ENCODE peak calls at places on chromosomes 2 and 18, in four cellular contexts. R, K, L and F are unnamed samples.

GRCh38 chr2:176140520-176141317 is 10.6 kb upstream of the HOXD4 start:
- DNase-seq in L (peak; percentile 62), K (no peak), R (peak; percentile 79), F (peak; percentile 54)

GRCh38 chr18:69787825-69788547 is 159.7 kb downstream of the CD226 start:
- DNase-seq in R (no peak), K (no peak), L (no peak), F (no peak)

GRCh38 chr2:197205590-197206215 is 104.9 kb downstream of the ANKRD44 start:
- DNase-seq in L (peak; percentile 32), K (no peak), R (no peak), F (no peak)

GRCh38 chr2:215355801-215356200 is 43.9 kb downstream of the ATIC start:
- DNase-seq in L (no peak), K (no peak), R (no peak), F (no peak)

GRCh38 chr2:170087394-170087793 is 90.6 kb upstream of the MYO3B start:
- DNase-seq in K (no peak), L (no peak), R (no peak), F (no peak)

GRCh38 chr2:179344970-179345369 is 80.3 kb upstream of the SESTD1 start:
- DNase-seq in K (no peak), L (no peak), R (no peak), F (no peak)

GRCh38 chr2:152493945-152494528 is 159.1 kb downstream of the FMNL2 start:
- DNase-seq in R (no peak), K (no peak), L (no peak), F (no peak)

GRCh38 chr2:46486441-46486840 is 7.1 kb downstream of the TMEM247 start:
- DNase-seq in R (no peak), K (no peak), L (no peak), F (no peak)

GRCh38 chr2:240630771-240631560 is 5.7 kb downstream of the GPR35 start:
- DNase-seq in R (no peak), L (no peak), K (no peak), F (no peak)

GRCh38 chr2:170744248-170745002 is 25.8 kb upstream of the ERICH2 start:
- DNase-seq in K (no peak), L (no peak), R (no peak), F (no peak)

GRCh38 chr18:77078671-77079070 is 53.9 kb downstream of the MBP start:
- DNase-seq in K (no peak), L (no peak), R (no peak), F (no peak)

GRCh38 chr2:14385043-14385442 is 247.5 kb upstream of the LRATD1 start:
- DNase-seq in L (no peak), K (no peak), R (no peak), F (no peak)